ENCODE peak calls at places on chromosomes 4 and X, in five cellular contexts. B is AG09309; P is mesenteric fat pad; J is GM18507; Y is stimulated activated CD4-positive, alpha-beta T cell treated with anti-CD3 and anti-CD28 coated beads, Interleukin-1b, Interleukin-23, amount 100 ng/mL, for 48 hours. D is an unnamed sample.

GRCh38 chrX:153623310-153624029 is 23.5 kb upstream of the DUSP9 start:
- DNase-seq in B (no peak), P (no peak), J (no peak), Y (no peak), D (no peak)

GRCh38 chr4:51907001-51907669 is 64.2 kb downstream of the DCUN1D4 start:
- DNase-seq in B (no peak), P (no peak), J (no peak), Y (no peak), D (no peak)

GRCh38 chr4:24547979-24548378 is 36.4 kb downstream of the DHX15 start:
- DNase-seq in B (no peak), P (no peak), J (no peak), Y (no peak), D (no peak)

GRCh38 chr4:153566751-153567150 is 100.6 kb downstream of the TMEM131L start:
- DNase-seq in B (no peak), P (no peak), J (no peak), Y (no peak), D (no peak)

GRCh38 chrX:44876076-44876475 is 3.1 kb downstream of the KDM6A start:
- DNase-seq in B (no peak), P (no peak), J (no peak), Y (no peak), D (no peak)

GRCh38 chr4:181582595-181582994 is 660.6 kb upstream of the TENM3 start:
- DNase-seq in B (no peak), P (no peak), J (no peak), Y (no peak), D (no peak)

GRCh38 chr4:13733817-13734216 is 106.3 kb upstream of the BOD1L1 start:
- DNase-seq in B (no peak), P (no peak), J (no peak), Y (no peak), D (no peak)

GRCh38 chrX:1649623-1650022 is 34.8 kb downstream of the ASMT start:
- DNase-seq in B (no peak), P (no peak), J (no peak), Y (no peak), D (no peak)

GRCh38 chr4:1793940-1794808 is 1.1 kb downstream of the FGFR3 start:
- DNase-seq in B (no peak), P (no peak), J (no peak), Y (no peak), D (no peak)

GRCh38 chr4:173217727-173218126 is 49.1 kb downstream of the GALNT7 start:
- DNase-seq in B (peak; percentile 10), P (no peak), J (no peak), Y (no peak), D (peak; percentile 29)

GRCh38 chr4:140059159-140059558 is 94.8 kb downstream of the MAML3 start:
- DNase-seq in B (no peak), P (no peak), J (no peak), Y (no peak), D (no peak)

GRCh38 chrX:24231169-24231568 is 81.6 kb downstream of the ZFX start:
- DNase-seq in B (peak; percentile 71), P (no peak), J (no peak), Y (no peak), D (peak; percentile 79)